ENCODE peak calls at places on chromosomes 3 and 15, in ten cellular contexts. F is gastrocnemius medialis, X is MM.1S, I is mucosa of descending colon, C is transverse colon, G is fibroblast of pulmonary artery, U is PC-3, K is NB4, W is AG09309, Z is endothelial cell of umbilical vein. E is an unnamed sample.

GRCh38 chr15:43316007-43316968 is 14.1 kb downstream of the LCMT2 start:
- DNase-seq in F (no peak), X (no peak), I (peak; percentile 9), C (peak; percentile 15), G (peak; percentile 50), U (no peak), K (no peak), W (no peak), Z (no peak), E (no peak)

GRCh38 chr3:5756443-5756842 is 568.9 kb downstream of the EDEM1 start:
- DNase-seq in F (no peak), X (no peak), I (no peak), C (no peak), G (no peak), U (peak; percentile 7), K (no peak), W (no peak), Z (no peak), E (no peak)

GRCh38 chr3:186917660-186918312 is 12.5 kb upstream of the ST6GAL1 start:
- DNase-seq in F (no peak), X (no peak), I (no peak), C (no peak), G (no peak), U (no peak), K (no peak), W (no peak), Z (no peak), E (no peak)

GRCh38 chr3:138441256-138441655 is 6.8 kb downstream of the ESYT3 start:
- DNase-seq in F (no peak), X (no peak), I (no peak), C (no peak), G (no peak), U (no peak), K (no peak), W (no peak), Z (no peak), E (no peak)

GRCh38 chr3:104635872-104636580 is 730.7 kb upstream of the ALCAM start:
- DNase-seq in F (no peak), X (no peak), I (no peak), C (no peak), G (no peak), U (peak; percentile 5), K (no peak), W (no peak), Z (no peak), E (no peak)

GRCh38 chr15:49428392-49429095 is 5.5 kb downstream of the FGF7 start:
- DNase-seq in F (no peak), X (no peak), I (no peak), C (no peak), G (peak; percentile 55), U (peak; percentile 26), K (no peak), W (peak; percentile 25), Z (no peak), E (no peak)

GRCh38 chr15:28111552-28111951 is 12.4 kb upstream of the OCA2 start:
- DNase-seq in F (no peak), X (no peak), I (no peak), C (no peak), G (no peak), U (no peak), K (no peak), W (no peak), Z (no peak), E (no peak)

GRCh38 chr3:104388624-104389023 is 978.1 kb upstream of the ALCAM start:
- DNase-seq in F (no peak), X (peak; percentile 42), I (no peak), C (no peak), G (peak; percentile 67), U (peak; percentile 67), K (no peak), W (no peak), Z (peak; percentile 16), E (no peak)

GRCh38 chr15:72184165-72184811 is 13.3 kb downstream of the GRAMD2A start:
- DNase-seq in F (peak; percentile 51), X (no peak), I (no peak), C (peak; percentile 33), G (no peak), U (peak; percentile 53), K (no peak), W (no peak), Z (no peak), E (no peak)

GRCh38 chr3:9111349-9112265 is 137.8 kb downstream of the SRGAP3 start:
- DNase-seq in F (peak; percentile 45), X (no peak), I (no peak), C (no peak), G (no peak), U (no peak), K (peak; percentile 44), W (peak; percentile 18), Z (no peak), E (no peak)

GRCh38 chr3:126377211-126377610 is 17.5 kb upstream of the CFAP100 start:
- DNase-seq in F (no peak), X (no peak), I (no peak), C (no peak), G (no peak), U (no peak), K (no peak), W (no peak), Z (no peak), E (no peak)

GRCh38 chr3:25861566-25861965 is 71.7 kb downstream of the OXSM start:
- DNase-seq in F (no peak), X (peak; percentile 42), I (no peak), C (no peak), G (no peak), U (no peak), K (no peak), W (no peak), Z (no peak), E (no peak)

DNA sequence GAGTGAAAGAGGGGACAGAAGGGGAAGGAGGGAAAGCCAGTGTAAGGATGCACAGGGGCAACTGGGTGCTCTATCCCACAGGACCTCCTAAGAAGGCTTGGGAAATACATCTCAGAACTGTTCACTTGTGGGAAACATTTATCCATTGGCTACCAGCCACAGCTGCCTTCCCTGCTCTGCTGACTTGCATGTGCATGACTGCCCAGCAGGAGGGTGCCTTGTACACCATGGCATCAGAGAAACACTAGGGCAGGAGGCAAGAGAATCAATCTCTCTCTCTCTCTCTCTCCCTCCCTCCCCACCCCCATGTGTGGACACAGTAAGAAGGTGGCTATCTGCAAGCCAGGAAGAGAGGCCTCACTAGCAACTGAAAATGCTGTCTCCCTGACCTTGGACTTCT is 62.9 kb upstream of the ZBTB38 start:
- DNase-seq in F (no peak), X (no peak), I (no peak), C (no peak), G (peak; percentile 80), U (peak; percentile 37), K (peak; percentile 23), W (peak; percentile 45), Z (peak; percentile 27), E (no peak)
- TF ChIP-seq CTCF in F (no peak), X (peak; percentile 15), I (no peak), C (no peak), G (peak; percentile 45), U (no peak), K (no peak), W (peak; percentile 35), Z (peak; percentile 4), E (no peak)

GRCh38 chr15:58078591-58078990 is 13.1 kb upstream of the ALDH1A2 start:
- DNase-seq in F (no peak), X (no peak), I (no peak), C (no peak), G (no peak), U (no peak), K (no peak), W (no peak), Z (no peak), E (no peak)

GRCh38 chr15:58080398-58080797 is 14.9 kb upstream of the ALDH1A2 start:
- DNase-seq in F (no peak), X (no peak), I (no peak), C (no peak), G (no peak), U (no peak), K (no peak), W (no peak), Z (no peak), E (no peak)

GRCh38 chr15:58074452-58074851 is 8.9 kb upstream of the ALDH1A2 start:
- DNase-seq in F (no peak), X (no peak), I (no peak), C (no peak), G (no peak), U (no peak), K (no peak), W (no peak), Z (no peak), E (no peak)

GRCh38 chr15:58081446-58081845 is 15.9 kb upstream of the ALDH1A2 start:
- DNase-seq in F (no peak), X (no peak), I (no peak), C (no peak), G (no peak), U (no peak), K (no peak), W (peak; percentile 13), Z (no peak), E (no peak)

DNA sequence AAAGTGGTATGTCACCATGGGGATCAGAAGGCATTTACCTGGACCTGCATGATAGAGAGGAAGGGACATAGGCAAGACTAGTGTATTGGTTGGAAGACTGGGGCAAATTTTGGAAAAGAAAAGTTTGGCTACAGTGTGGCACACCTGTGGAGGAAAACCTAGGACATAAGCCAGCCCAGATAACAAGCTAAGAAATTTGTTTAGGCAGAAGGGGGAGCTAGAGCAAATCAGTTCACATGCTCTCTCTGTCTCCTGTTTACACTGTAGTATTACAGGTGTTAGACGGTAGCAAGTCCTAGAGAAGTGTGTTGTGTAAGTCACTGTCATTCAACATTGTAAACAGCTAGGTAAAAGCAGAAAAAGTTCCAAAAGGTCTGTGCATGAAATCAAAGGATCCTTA is 11.9 kb upstream of the ALDH1A2 start:
- DNase-seq in F (no peak), X (peak; percentile 33), I (peak; percentile 4), C (no peak), G (peak; percentile 25), U (peak; percentile 40), K (no peak), W (no peak), Z (peak; percentile 35), E (peak; percentile 12)
- TF ChIP-seq CTCF in F (no peak), X (peak; percentile 43), I (no peak), C (no peak), G (peak; percentile 35), U (peak; percentile 57), K (no peak), W (no peak), Z (no peak), E (no peak)

DNA sequence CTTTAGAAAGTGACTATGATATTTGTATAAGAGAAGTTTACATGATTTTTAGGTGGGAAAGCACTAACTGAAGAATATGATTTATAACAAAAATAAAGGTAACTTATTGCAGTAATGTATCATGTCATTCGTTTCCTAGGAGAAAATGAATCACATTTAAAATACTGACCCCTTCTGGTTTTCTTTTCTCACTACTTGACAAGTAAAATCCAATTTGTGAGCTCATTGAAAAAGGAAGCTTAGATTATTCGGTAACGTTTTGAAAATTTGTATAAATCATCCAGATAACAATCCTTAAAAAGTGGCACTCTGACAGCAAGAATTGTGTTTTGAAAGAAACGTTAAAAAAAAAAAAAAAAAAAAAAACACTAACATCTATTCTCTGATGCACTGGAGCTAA is 39.0 kb downstream of the NSUN3 start:
- DNase-seq in F (no peak), X (no peak), I (no peak), C (no peak), G (peak; percentile 33), U (peak; percentile 58), K (peak; percentile 12), W (no peak), Z (peak; percentile 8), E (no peak)
- TF ChIP-seq CTCF in F (no peak), X (peak; percentile 15), I (no peak), C (no peak), G (peak; percentile 20), U (peak; percentile 59), K (no peak), W (peak; percentile 21), Z (no peak), E (no peak)

GRCh38 chr15:40081691-40082194 is 26.9 kb downstream of the BMF start:
- DNase-seq in F (peak; percentile 69), X (peak; percentile 48), I (peak; percentile 86), C (peak; percentile 77), G (peak; percentile 86), U (peak; percentile 51), K (peak; percentile 74), W (no peak), Z (peak; percentile 92), E (no peak)
- TF ChIP-seq CTCF in F (no peak), X (no peak), I (no peak), C (no peak), G (no peak), U (no peak), K (no peak), W (no peak), Z (no peak), E (no peak)

E was measured in GM13976.